ENCODE peak calls at places on chromosomes 13 and 19, in four cellular contexts. L, P, H and E are unnamed samples.

GRCh38 chr13:52906122-52906903 is 57.9 kb upstream of the PCDH8 start:
- DNase-seq in H (peak; percentile 54), P (no peak), L (no peak), E (no peak)

GRCh38 chr19:4878491-4878968 is 11.1 kb upstream of the PLIN3 start:
- DNase-seq in H (peak; percentile 60), L (no peak), P (no peak), E (no peak)

GRCh38 chr13:20360041-20360491 is 127.9 kb upstream of the GJB6 start:
- DNase-seq in L (no peak), P (no peak), H (no peak), E (peak; percentile 51)

GRCh38 chr13:21594715-21595545 is 9.0 kb downstream of the MICU2 start:
- DNase-seq in L (no peak), H (no peak), P (no peak), E (no peak)

GRCh38 chr13:83620535-83621220 is 261.6 kb downstream of the SLITRK1 start:
- DNase-seq in L (no peak), H (no peak), P (no peak), E (peak; percentile 68)

GRCh38 chr19:13060233-13060963 is 42.3 kb downstream of the LYL1 start:
- DNase-seq in H (no peak), L (no peak), P (no peak), E (peak; percentile 50)

GRCh38 chr13:66994097-66994496 is 236.0 kb downstream of the PCDH9 start:
- DNase-seq in P (peak; percentile 65), H (peak; percentile 95), L (peak; percentile 84), E (peak; percentile 66)

GRCh38 chr13:41196620-41197019 is 2.3 kb upstream of the KBTBD7 start:
- DNase-seq in L (no peak), P (no peak), H (peak; percentile 42), E (peak; percentile 35)

GRCh38 chr19:36255316-36255715 is 40.4 kb downstream of the ZNF146 start:
- DNase-seq in P (no peak), L (no peak), H (no peak), E (no peak)

GRCh38 chr19:38690146-38690545 is 42.7 kb downstream of the ACTN4 start:
- DNase-seq in P (no peak), H (no peak), L (no peak), E (no peak)

GRCh38 chr13:26999499-26999898 is 172.1 kb downstream of the USP12 start:
- DNase-seq in P (no peak), H (no peak), L (no peak), E (no peak)

GRCh38 chr13:26604784-26605183 is 47.3 kb downstream of the WASF3 start:
- DNase-seq in H (no peak), P (no peak), L (no peak), E (no peak)

GRCh38 chr13:66074018-66074615 is 1156.0 kb downstream of the PCDH9 start:
- DNase-seq in P (no peak), H (no peak), L (no peak), E (no peak)

GRCh38 chr19:56076413-56076998 is 44.6 kb downstream of the ZNF787 start:
- DNase-seq in L (peak; percentile 73), P (peak; percentile 39), H (peak; percentile 77), E (peak; percentile 35)

GRCh38 chr19:13764821-13765394 is 586 bp downstream of the MRI1 start:
- DNase-seq in P (no peak), H (peak; percentile 58), L (peak; percentile 54), E (no peak)

GRCh38 chr13:75452564-75452963 is 29.4 kb downstream of the TBC1D4 start:
- DNase-seq in H (no peak), P (no peak), L (no peak), E (peak; percentile 51)

GRCh38 chr13:29952245-29952644 is 101.8 kb upstream of the UBL3 start:
- DNase-seq in H (no peak), L (no peak), P (no peak), E (no peak)

GRCh38 chr19:29379257-29379986 is 146.4 kb upstream of the VSTM2B start:
- DNase-seq in H (no peak), L (no peak), P (no peak), E (no peak)

GRCh38 chr13:99320693-99321481 is 13.7 kb upstream of the GPR183 start:
- DNase-seq in L (no peak), H (no peak), P (no peak), E (peak; percentile 81)

GRCh38 chr19:9436358-9436757 is 985 bp upstream of the ZNF266 start:
- DNase-seq in L (no peak), H (no peak), P (no peak), E (no peak)

GRCh38 chr13:54029226-54029625 is 1000.6 kb downstream of the OLFM4 start:
- DNase-seq in P (peak; percentile 2), H (peak; percentile 15), L (peak; percentile 59), E (peak; percentile 4)

GRCh38 chr13:22927008-22927393 is 253.8 kb upstream of the SGCG start:
- DNase-seq in P (no peak), L (no peak), H (peak; percentile 58), E (no peak)

GRCh38 chr19:28960986-28961705 is 251.8 kb downstream of the UQCRFS1 start:
- DNase-seq in H (no peak), P (no peak), L (no peak), E (peak; percentile 1)

GRCh38 chr19:827710-828321 is at the start of gene AZU1:
- DNase-seq in P (no peak), L (no peak), H (no peak), E (no peak)

GRCh38 chr19:2516727-2517126 is 40.8 kb downstream of the GADD45B start:
- DNase-seq in P (no peak), H (no peak), L (no peak), E (no peak)

GRCh38 chr19:2519482-2519881 is 43.6 kb downstream of the GADD45B start:
- DNase-seq in H (no peak), L (no peak), P (no peak), E (no peak)

GRCh38 chr19:2514981-2515518 is 39.1 kb downstream of the GADD45B start:
- DNase-seq in P (no peak), L (no peak), H (no peak), E (no peak)

GRCh38 chr19:2512523-2513431 is 36.9 kb downstream of the GADD45B start:
- DNase-seq in L (peak; percentile 7), H (peak; percentile 51), P (no peak), E (no peak)

GRCh38 chr19:2517881-2518601 is 42.1 kb downstream of the GADD45B start:
- DNase-seq in H (no peak), P (no peak), L (peak; percentile 54), E (no peak)
- H2AFZ ChIP-seq in H (no peak overlapping the region), P (no peak overlapping the region), L (no peak overlapping the region), E (no peak overlapping the region)

GRCh38 chr19:41859618-41860418 is at the start of gene RPS19:
- DNase-seq in H (peak; percentile 99), L (peak; percentile 99), P (peak; percentile 99), E (peak; percentile 99)

GRCh38 chr19:41860419-41861097 is 503 bp downstream of the RPS19 start:
- DNase-seq in H (no peak), P (no peak), L (no peak), E (no peak)

GRCh38 chr19:41861846-41862245 is 1.8 kb downstream of the RPS19 start:
- DNase-seq in H (no peak), L (no peak), P (no peak), E (no peak)

GRCh38 chr19:41861098-41861768 is 1.2 kb downstream of the RPS19 start:
- DNase-seq in P (no peak), L (no peak), H (no peak), E (no peak)

GRCh38 chr19:41859213-41859617 is 840 bp upstream of the RPS19 start:
- DNase-seq in H (no peak), P (no peak), L (no peak), E (no peak)
- H2AFZ ChIP-seq in H (peak overlapping the region; percentile 67), P (peak overlapping the region; percentile 54), L (peak overlapping the region; percentile 51), E (peak overlapping the region; percentile 40)

DNA sequence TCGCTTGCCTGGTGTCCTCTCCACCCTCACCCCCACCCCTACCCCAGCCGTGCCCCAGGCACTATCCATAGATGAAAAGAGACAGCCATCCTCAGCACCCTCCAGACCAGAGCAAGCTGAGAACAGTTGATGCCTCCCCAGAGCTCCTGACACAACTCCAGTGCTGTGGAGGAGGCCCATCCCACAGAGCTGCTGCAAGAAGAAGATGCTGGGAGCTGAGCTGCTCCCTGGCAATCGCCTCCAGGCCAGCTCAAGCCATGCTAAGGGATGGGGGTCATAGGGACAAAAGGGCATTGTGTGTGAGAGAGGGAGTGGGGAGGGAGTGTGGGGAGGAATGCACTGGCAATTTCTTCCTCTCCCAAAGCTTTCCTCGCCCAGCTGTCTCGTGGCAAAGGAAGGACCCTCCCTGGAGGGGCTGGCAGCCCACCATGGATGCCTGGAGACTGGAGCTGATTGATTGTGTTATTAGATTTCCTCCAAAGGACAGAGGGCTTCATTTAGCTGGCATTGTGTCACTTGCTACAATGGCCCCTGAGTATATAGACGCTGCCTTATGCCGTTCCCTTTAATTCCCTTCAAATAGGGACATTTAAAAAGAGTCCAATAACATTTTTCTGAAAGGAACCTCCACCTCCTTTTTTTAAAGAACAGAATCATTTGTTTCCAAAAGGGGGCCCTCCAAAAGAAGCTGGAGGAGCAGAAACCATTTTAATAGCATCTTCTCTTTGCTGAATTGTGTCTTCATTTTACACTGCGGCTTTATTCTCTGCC is 476.4 kb downstream of the FOXO1 start:
- DNase-seq in H (no peak), L (peak; percentile 45), P (peak; percentile 59), E (peak; percentile 11)
- H2AFZ ChIP-seq in H (peak overlapping the region; percentile 47), L (no peak overlapping the region), P (peak overlapping the region; percentile 89), E (peak overlapping the region; percentile 69)

GRCh38 chr19:6460099-6460884 is 700 bp upstream of the SLC25A23 start:
- DNase-seq in H (peak; percentile 100), L (peak; percentile 99), P (peak; percentile 99), E (peak; percentile 99)

GRCh38 chr19:6455924-6456323 is 3.7 kb downstream of the SLC25A23 start:
- DNase-seq in L (no peak), P (no peak), H (no peak), E (no peak)

GRCh38 chr19:6459356-6460098 is at the start of gene SLC25A23:
- DNase-seq in H (peak; percentile 82), P (peak; percentile 76), L (peak; percentile 87), E (peak; percentile 70)

GRCh38 chr19:6458695-6459355 is 767 bp downstream of the SLC25A23 start:
- DNase-seq in L (peak; percentile 44), H (no peak), P (no peak), E (no peak)

GRCh38 chr19:6457958-6458694 is 1.5 kb downstream of the SLC25A23 start:
- DNase-seq in L (no peak), H (no peak), P (no peak), E (no peak)
- H2AFZ ChIP-seq in L (no peak overlapping the region), H (no peak overlapping the region), P (no peak overlapping the region), E (no peak overlapping the region)

GRCh38 chr19:50679177-50680125 is 30.2 kb downstream of the C19orf81 start:
- DNase-seq in L (peak; percentile 86), P (peak; percentile 67), H (peak; percentile 86), E (peak; percentile 64)
- H2AFZ ChIP-seq in L (no peak overlapping the region), P (peak overlapping the region; percentile 4), H (no peak overlapping the region), E (no peak overlapping the region)